ENCODE peak calls at places on chromosomes 5 and 9, in five cellular contexts. One of them, this sample, is unnamed.

GRCh38 chr9:124007157-124007460 is 4.5 kb upstream of the LHX2 start:
- DNase-seq in lung: no peak
- DNase-seq in NCI-H146: no peak
- DNase-seq in pancreas: no peak
- DNase-seq in CD8-positive, alpha-beta memory T cell: no peak
- DNase-seq in this sample: no peak

GRCh38 chr5:16464664-16465543 is 696 bp downstream of the ZNF622 start:
- DNase-seq in lung: no peak
- DNase-seq in NCI-H146: no peak
- DNase-seq in pancreas: peak; percentile 70
- DNase-seq in CD8-positive, alpha-beta memory T cell: peak; percentile 42
- DNase-seq in this sample: no peak

GRCh38 chr9:93441181-93441580 is 10.3 kb upstream of the FAM120A start:
- DNase-seq in lung: no peak
- DNase-seq in NCI-H146: no peak
- DNase-seq in pancreas: no peak
- DNase-seq in CD8-positive, alpha-beta memory T cell: no peak
- DNase-seq in this sample: no peak

GRCh38 chr9:95218790-95219189 is 98.7 kb downstream of the FANCC start:
- DNase-seq in lung: no peak
- DNase-seq in NCI-H146: peak; percentile 26
- DNase-seq in pancreas: no peak
- DNase-seq in CD8-positive, alpha-beta memory T cell: no peak
- DNase-seq in this sample: no peak

GRCh38 chr5:128154943-128155342 is 71.4 kb downstream of the SLC12A2 start:
- DNase-seq in lung: no peak
- DNase-seq in NCI-H146: no peak
- DNase-seq in pancreas: no peak
- DNase-seq in CD8-positive, alpha-beta memory T cell: no peak
- DNase-seq in this sample: no peak

GRCh38 chr5:179912951-179913350 is 5.3 kb upstream of the TBC1D9B start:
- DNase-seq in lung: no peak
- DNase-seq in NCI-H146: no peak
- DNase-seq in pancreas: no peak
- DNase-seq in CD8-positive, alpha-beta memory T cell: no peak
- DNase-seq in this sample: no peak

GRCh38 chr9:84694248-84694647 is 24.7 kb downstream of the NTRK2 start:
- DNase-seq in lung: no peak
- DNase-seq in NCI-H146: no peak
- DNase-seq in pancreas: no peak
- DNase-seq in CD8-positive, alpha-beta memory T cell: no peak
- DNase-seq in this sample: no peak

GRCh38 chr9:97705354-97705950 is 8.3 kb upstream of the XPA start:
- DNase-seq in lung: no peak
- DNase-seq in NCI-H146: no peak
- DNase-seq in pancreas: no peak
- DNase-seq in CD8-positive, alpha-beta memory T cell: no peak
- DNase-seq in this sample: no peak

GRCh38 chr9:125203259-125203658 is 2.9 kb downstream of the RABEPK start:
- DNase-seq in lung: no peak
- DNase-seq in NCI-H146: no peak
- DNase-seq in pancreas: no peak
- DNase-seq in CD8-positive, alpha-beta memory T cell: no peak
- DNase-seq in this sample: no peak

GRCh38 chr5:95066048-95066447 is 218.8 kb downstream of the MCTP1 start:
- DNase-seq in lung: no peak
- DNase-seq in NCI-H146: no peak
- DNase-seq in pancreas: no peak
- DNase-seq in CD8-positive, alpha-beta memory T cell: no peak
- DNase-seq in this sample: no peak

GRCh38 chr9:72509635-72510034 is 11.8 kb upstream of the TMC1 start:
- DNase-seq in lung: no peak
- DNase-seq in NCI-H146: no peak
- DNase-seq in pancreas: no peak
- DNase-seq in CD8-positive, alpha-beta memory T cell: no peak
- DNase-seq in this sample: no peak

GRCh38 chr5:65032250-65032649 is 263.5 kb downstream of the CWC27 start:
- DNase-seq in lung: no peak
- DNase-seq in NCI-H146: no peak
- DNase-seq in pancreas: no peak
- DNase-seq in CD8-positive, alpha-beta memory T cell: no peak
- DNase-seq in this sample: no peak

GRCh38 chr5:1476181-1476966 is 31.1 kb upstream of the SLC6A3 start:
- DNase-seq in lung: no peak
- DNase-seq in NCI-H146: no peak
- DNase-seq in pancreas: peak; percentile 66
- DNase-seq in CD8-positive, alpha-beta memory T cell: no peak
- DNase-seq in this sample: no peak

GRCh38 chr9:35933525-35934067 is 24.3 kb downstream of the SPAAR start:
- DNase-seq in lung: no peak
- DNase-seq in NCI-H146: no peak
- DNase-seq in pancreas: no peak
- DNase-seq in CD8-positive, alpha-beta memory T cell: no peak
- DNase-seq in this sample: no peak

GRCh38 chr9:130331573-130331972 is 66.0 kb downstream of the HMCN2 start:
- DNase-seq in lung: peak; percentile 37
- DNase-seq in NCI-H146: no peak
- DNase-seq in pancreas: no peak
- DNase-seq in CD8-positive, alpha-beta memory T cell: no peak
- DNase-seq in this sample: no peak

GRCh38 chr9:14746655-14747054 is 24.1 kb upstream of the CER1 start:
- DNase-seq in lung: no peak
- DNase-seq in NCI-H146: no peak
- DNase-seq in pancreas: no peak
- DNase-seq in CD8-positive, alpha-beta memory T cell: no peak
- DNase-seq in this sample: no peak

GRCh38 chr5:180816608-180817534 is 14.3 kb upstream of the MGAT1 start:
- DNase-seq in lung: no peak
- DNase-seq in NCI-H146: no peak
- DNase-seq in pancreas: no peak
- DNase-seq in CD8-positive, alpha-beta memory T cell: no peak
- DNase-seq in this sample: no peak

GRCh38 chr9:126652140-126652558 is 38.4 kb downstream of the LMX1B start:
- DNase-seq in lung: no peak
- DNase-seq in NCI-H146: peak; percentile 87
- DNase-seq in pancreas: no peak
- DNase-seq in CD8-positive, alpha-beta memory T cell: no peak
- DNase-seq in this sample: no peak

GRCh38 chr5:104016650-104017049 is 454.1 kb upstream of the NUDT12 start:
- DNase-seq in lung: no peak
- DNase-seq in NCI-H146: no peak
- DNase-seq in pancreas: no peak
- DNase-seq in CD8-positive, alpha-beta memory T cell: no peak
- DNase-seq in this sample: no peak

GRCh38 chr9:116859763-116860162 is 172.7 kb downstream of the TRIM32 start:
- DNase-seq in lung: no peak
- DNase-seq in NCI-H146: peak; percentile 38
- DNase-seq in pancreas: no peak
- DNase-seq in CD8-positive, alpha-beta memory T cell: no peak
- DNase-seq in this sample: no peak

GRCh38 chr5:102049517-102049916 is 246.6 kb downstream of the SLCO4C1 start:
- DNase-seq in lung: no peak
- DNase-seq in NCI-H146: peak; percentile 88
- DNase-seq in pancreas: no peak
- DNase-seq in CD8-positive, alpha-beta memory T cell: no peak
- DNase-seq in this sample: no peak

GRCh38 chr5:108487951-108488350 is 106.1 kb upstream of the FBXL17 start:
- DNase-seq in lung: no peak
- DNase-seq in NCI-H146: no peak
- DNase-seq in pancreas: no peak
- DNase-seq in CD8-positive, alpha-beta memory T cell: no peak
- DNase-seq in this sample: no peak

GRCh38 chr5:18744990-18745590 is 1110.8 kb downstream of the TAF11L14 start:
- DNase-seq in lung: no peak
- DNase-seq in NCI-H146: no peak
- DNase-seq in pancreas: no peak
- DNase-seq in CD8-positive, alpha-beta memory T cell: peak; percentile 52
- DNase-seq in this sample: peak; percentile 24

GRCh38 chr9:69200071-69200470 is 26.0 kb downstream of the TJP2 start:
- DNase-seq in lung: no peak
- DNase-seq in NCI-H146: no peak
- DNase-seq in pancreas: no peak
- DNase-seq in CD8-positive, alpha-beta memory T cell: no peak
- DNase-seq in this sample: no peak

GRCh38 chr5:111997308-111998159 is 240.5 kb upstream of the NREP start:
- DNase-seq in lung: no peak
- DNase-seq in NCI-H146: no peak
- DNase-seq in pancreas: no peak
- DNase-seq in CD8-positive, alpha-beta memory T cell: no peak
- DNase-seq in this sample: no peak

GRCh38 chr9:119500072-119500771 is 131.0 kb upstream of the BRINP1 start:
- DNase-seq in lung: no peak
- DNase-seq in NCI-H146: no peak
- DNase-seq in pancreas: no peak
- DNase-seq in CD8-positive, alpha-beta memory T cell: no peak
- DNase-seq in this sample: no peak

GRCh38 chr5:8907168-8907868 is 638.6 kb downstream of the SEMA5A start:
- DNase-seq in lung: no peak
- DNase-seq in NCI-H146: no peak
- DNase-seq in pancreas: no peak
- DNase-seq in CD8-positive, alpha-beta memory T cell: no peak
- DNase-seq in this sample: no peak

GRCh38 chr5:82421119-82421518 is 143.0 kb upstream of the RPS23 start:
- DNase-seq in lung: no peak
- DNase-seq in NCI-H146: no peak
- DNase-seq in pancreas: no peak
- DNase-seq in CD8-positive, alpha-beta memory T cell: no peak
- DNase-seq in this sample: no peak

GRCh38 chr5:172173771-172174170 is 14.3 kb downstream of the STK10 start:
- DNase-seq in lung: no peak
- DNase-seq in NCI-H146: no peak
- DNase-seq in pancreas: no peak
- DNase-seq in CD8-positive, alpha-beta memory T cell: peak; percentile 79
- DNase-seq in this sample: peak; percentile 75

GRCh38 chr9:114178756-114179450 is 23.6 kb downstream of the COL27A1 start:
- DNase-seq in lung: no peak
- DNase-seq in NCI-H146: no peak
- DNase-seq in pancreas: peak; percentile 48
- DNase-seq in CD8-positive, alpha-beta memory T cell: no peak
- DNase-seq in this sample: no peak

GRCh38 chr5:4563400-4563799 is 576.7 kb upstream of the ADAMTS16 start:
- DNase-seq in lung: no peak
- DNase-seq in NCI-H146: peak; percentile 57
- DNase-seq in pancreas: no peak
- DNase-seq in CD8-positive, alpha-beta memory T cell: no peak
- DNase-seq in this sample: no peak

GRCh38 chr5:100901851-100902341 is 1.2 kb downstream of the ST8SIA4 start:
- DNase-seq in lung: peak; percentile 54
- DNase-seq in NCI-H146: no peak
- DNase-seq in pancreas: no peak
- DNase-seq in CD8-positive, alpha-beta memory T cell: peak; percentile 86
- DNase-seq in this sample: peak; percentile 64

GRCh38 chr9:124960409-124960752 is 19.5 kb upstream of the GOLGA1 start:
- DNase-seq in lung: no peak
- DNase-seq in NCI-H146: no peak
- DNase-seq in pancreas: no peak
- DNase-seq in CD8-positive, alpha-beta memory T cell: no peak
- DNase-seq in this sample: no peak

GRCh38 chr5:179313849-179314521 is 31.3 kb downstream of the ADAMTS2 start:
- DNase-seq in lung: peak; percentile 57
- DNase-seq in NCI-H146: no peak
- DNase-seq in pancreas: peak; percentile 66
- DNase-seq in CD8-positive, alpha-beta memory T cell: peak; percentile 40
- DNase-seq in this sample: no peak

GRCh38 chr9:93899609-93900435 is 55.3 kb downstream of the BARX1 start:
- DNase-seq in lung: no peak
- DNase-seq in NCI-H146: no peak
- DNase-seq in pancreas: no peak
- DNase-seq in CD8-positive, alpha-beta memory T cell: peak; percentile 27
- DNase-seq in this sample: no peak

GRCh38 chr5:141872496-141873356 is 5.5 kb downstream of the PCDH1 start:
- DNase-seq in lung: no peak
- DNase-seq in NCI-H146: no peak
- DNase-seq in pancreas: no peak
- DNase-seq in CD8-positive, alpha-beta memory T cell: no peak
- DNase-seq in this sample: no peak

GRCh38 chr5:125326114-125326513 is 579.7 kb upstream of the ZNF608 start:
- DNase-seq in lung: peak; percentile 36
- DNase-seq in NCI-H146: peak; percentile 84
- DNase-seq in pancreas: no peak
- DNase-seq in CD8-positive, alpha-beta memory T cell: no peak
- DNase-seq in this sample: no peak

GRCh38 chr9:93081931-93082330 is 14.1 kb upstream of the CARD19 start:
- DNase-seq in lung: no peak
- DNase-seq in NCI-H146: no peak
- DNase-seq in pancreas: no peak
- DNase-seq in CD8-positive, alpha-beta memory T cell: no peak
- DNase-seq in this sample: no peak

GRCh38 chr5:68114641-68115040 is 100.9 kb upstream of the PIK3R1 start:
- DNase-seq in lung: no peak
- DNase-seq in NCI-H146: no peak
- DNase-seq in pancreas: no peak
- DNase-seq in CD8-positive, alpha-beta memory T cell: no peak
- DNase-seq in this sample: no peak

GRCh38 chr5:109479260-109479860 is 69.6 kb upstream of the PJA2 start:
- DNase-seq in lung: no peak
- DNase-seq in NCI-H146: no peak
- DNase-seq in pancreas: no peak
- DNase-seq in CD8-positive, alpha-beta memory T cell: no peak
- DNase-seq in this sample: no peak

This sample was measured in activated naive CD8-positive, alpha-beta T cell treated with anti-CD3 and anti-CD28 coated beads for 36 hours.